ENCODE peak calls at places on chromosomes 16 and 17, in six cellular contexts. C is kidney, I is tibial artery, G is H1, P is neural progenitor cell, N is mammary epithelial cell. D is an unnamed sample.
A peak's percentile ranks its signal among the peaks of the same experiment; 100 is the strongest.

GRCh38 chr17:5877948-5878347 is 192.2 kb upstream of the WSCD1 start:
- DNase-seq in C (no peak), I (peak; percentile 53), G (no peak), P (no peak), N (no peak), D (no peak)

GRCh38 chr16:29877266-29877961 is 14.4 kb upstream of the CDIPT start:
- DNase-seq in C (no peak), I (no peak), G (peak; percentile 99), P (peak; percentile 97), N (peak; percentile 41), D (peak; percentile 80)

GRCh38 chr17:14301761-14302401 is 1.0 kb downstream of the HS3ST3B1 start:
- DNase-seq in C (peak; percentile 79), I (no peak), G (no peak), P (peak; percentile 48), N (peak; percentile 58), D (peak; percentile 37)

GRCh38 chr17:71052971-71053370 is 883.6 kb downstream of the KCNJ2 start:
- DNase-seq in C (no peak), I (no peak), G (no peak), P (no peak), N (no peak), D (no peak)

GRCh38 chr16:79790854-79791253 is 190.3 kb upstream of the MAF start:
- DNase-seq in C (no peak), I (no peak), G (no peak), P (no peak), N (no peak), D (no peak)

GRCh38 chr17:6677158-6677831 is 25.7 kb downstream of the C17orf100 start:
- DNase-seq in C (no peak), I (no peak), G (no peak), P (no peak), N (peak; percentile 71), D (peak; percentile 39)

GRCh38 chr17:7283471-7284216 is 2.1 kb downstream of the SLC2A4 start:
- DNase-seq in C (no peak), I (no peak), G (no peak), P (no peak), N (no peak), D (no peak)

GRCh38 chr16:84611041-84611440 is 6.8 kb downstream of the COTL1 start:
- DNase-seq in C (peak; percentile 21), I (no peak), G (no peak), P (no peak), N (no peak), D (no peak)

GRCh38 chr17:22703204-22703603 is 1010.9 kb downstream of the KCNJ18 start:
- DNase-seq in C (no peak), I (no peak), G (no peak), P (no peak), N (no peak), D (no peak)

GRCh38 chr16:23514381-23515152 is 4.3 kb upstream of the GGA2 start:
- DNase-seq in C (peak; percentile 17), I (no peak), G (no peak), P (no peak), N (no peak), D (no peak)

GRCh38 chr17:38947189-38947588 is 20.0 kb downstream of the FBXO47 start:
- DNase-seq in C (no peak), I (no peak), G (no peak), P (no peak), N (no peak), D (no peak)

GRCh38 chr16:4414187-4414909 is 2.0 kb downstream of the CORO7 start:
- DNase-seq in C (no peak), I (no peak), G (no peak), P (no peak), N (no peak), D (no peak)

GRCh38 chr17:8382052-8382879 is 727 bp downstream of the RPL26 start:
- DNase-seq in C (no peak), I (no peak), G (no peak), P (peak; percentile 31), N (peak; percentile 15), D (no peak)

GRCh38 chr16:65218348-65218747 is 96.5 kb upstream of the CDH11 start:
- DNase-seq in C (no peak), I (no peak), G (no peak), P (no peak), N (no peak), D (no peak)

GRCh38 chr17:40351185-40352043 is 13.1 kb downstream of the GJD3 start:
- DNase-seq in C (no peak), I (no peak), G (no peak), P (peak; percentile 53), N (no peak), D (no peak)
- H3K4me3 ChIP-seq in C (no peak overlapping the region), I (no peak overlapping the region), G (no peak overlapping the region), P (peak overlapping the region; percentile 22), N (no peak overlapping the region), D (no peak overlapping the region)

GRCh38 chr17:79301469-79301868 is 226.8 kb downstream of the ENGASE start:
- DNase-seq in C (no peak), I (no peak), G (no peak), P (no peak), N (no peak), D (no peak)
- TF ChIP-seq CTCF in C (no peak), I (no peak), G (peak; percentile 62), P (peak; percentile 38), N (no peak), D (no peak)

DNA sequence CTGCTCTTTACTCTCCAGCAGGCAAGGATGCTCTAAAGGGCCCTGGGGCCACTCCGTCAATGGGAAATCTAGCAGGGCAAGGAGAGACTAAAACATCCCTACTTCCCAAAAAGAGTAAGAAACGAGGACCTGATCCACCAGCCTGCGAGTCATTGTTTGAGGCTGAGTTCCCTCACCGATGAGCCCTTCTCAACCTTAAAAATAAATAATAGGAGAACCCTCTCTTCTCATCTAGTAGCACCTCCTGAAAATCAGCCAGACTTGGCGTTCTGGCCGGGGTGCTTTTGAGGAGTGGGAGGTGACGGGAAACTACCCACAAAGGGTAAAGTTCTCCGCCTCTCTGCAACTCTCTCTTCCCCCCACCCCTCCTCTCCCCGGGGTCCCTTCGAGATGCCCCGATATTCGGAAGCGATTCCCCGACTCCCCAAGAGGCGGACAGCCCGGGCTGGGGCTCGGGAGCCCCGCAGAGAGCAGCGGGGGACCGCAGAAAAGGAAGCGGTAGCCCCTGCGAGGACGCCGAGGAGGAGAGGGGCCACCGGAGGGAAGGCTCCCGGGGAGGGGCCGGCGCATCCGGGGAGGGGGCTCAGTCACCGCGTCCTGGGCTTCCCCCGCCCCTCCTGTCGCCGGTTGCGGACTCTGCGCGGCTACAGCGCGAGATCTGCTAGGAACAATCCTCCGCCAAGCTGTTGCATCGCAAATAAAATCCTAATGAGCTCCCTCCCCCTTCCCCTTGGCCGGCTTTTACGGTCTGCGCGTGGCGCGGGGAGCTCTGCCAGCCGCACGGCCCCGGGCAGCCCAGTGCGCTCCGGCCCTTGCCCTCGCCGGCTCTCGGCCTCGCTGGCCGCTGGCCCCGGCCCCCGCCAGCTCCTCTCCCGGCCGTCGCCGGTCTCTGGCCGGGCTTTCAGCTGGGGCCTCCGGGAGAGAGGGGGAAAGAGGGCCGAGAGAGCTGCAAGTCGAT is 1.3 kb downstream of the HOXB9 start:
- DNase-seq in C (peak; percentile 81), I (no peak), G (no peak), P (peak; percentile 65), N (no peak), D (no peak)
- H3K4me3 ChIP-seq in C (peak overlapping the region; percentile 65), I (peak overlapping the region; percentile 27), G (peak overlapping the region; percentile 52), P (peak overlapping the region; percentile 7), N (peak overlapping the region; percentile 43), D (no peak overlapping the region)

DNA sequence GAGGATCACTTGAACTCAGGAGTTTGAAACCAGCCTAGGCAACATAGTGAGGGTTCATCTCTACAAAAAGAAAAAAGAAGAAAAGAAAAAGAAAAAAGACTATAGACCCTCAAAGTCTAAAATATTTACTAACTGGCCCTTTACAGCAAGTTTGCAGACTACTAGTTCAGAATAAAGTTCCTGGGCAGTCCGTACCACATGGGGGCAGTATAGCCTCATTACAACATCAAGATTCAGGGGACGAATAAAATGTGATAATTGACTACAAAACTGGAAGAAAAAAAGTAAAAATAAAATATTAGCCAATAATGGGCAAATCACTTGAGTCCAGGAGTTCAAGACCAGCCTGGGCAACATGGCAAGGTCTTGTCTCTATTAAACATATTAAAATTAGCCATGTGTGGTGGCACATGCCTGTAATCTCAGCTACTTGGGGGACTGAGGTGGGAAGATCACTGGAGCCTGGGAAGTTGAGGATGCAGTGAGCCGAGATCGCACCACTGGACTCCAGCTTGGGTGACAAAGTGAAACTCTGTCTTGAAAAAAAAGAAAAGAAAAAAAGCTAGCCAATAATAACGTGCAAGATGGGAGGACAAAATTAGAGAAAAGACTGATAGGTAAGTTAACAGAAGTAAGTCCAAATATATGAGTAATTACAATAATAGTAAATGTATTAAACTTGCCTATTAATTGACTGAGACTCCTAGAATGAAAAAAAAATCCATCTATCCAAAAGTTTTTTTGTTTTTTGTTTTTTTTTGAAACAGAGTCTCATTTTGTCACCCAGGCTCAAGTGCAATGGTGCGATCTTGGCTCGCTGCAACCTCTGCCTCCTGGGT is 129.4 kb upstream of the SEC14L1 start:
- DNase-seq in C (no peak), I (no peak), G (no peak), P (peak; percentile 61), N (peak; percentile 34), D (peak; percentile 53)
- TF ChIP-seq CTCF in C (peak; percentile 29), I (no peak), G (no peak), P (peak; percentile 88), N (peak; percentile 85), D (peak; percentile 66)

GRCh38 chr17:81285179-81285878 is 9.8 kb downstream of the SLC38A10 start:
- DNase-seq in C (peak; percentile 94), I (peak; percentile 73), G (no peak), P (peak; percentile 21), N (no peak), D (no peak)
- H3K4me3 ChIP-seq in C (peak overlapping the region; percentile 6), I (peak overlapping the region; percentile 38), G (no peak overlapping the region), P (no peak overlapping the region), N (no peak overlapping the region), D (no peak overlapping the region)

DNA sequence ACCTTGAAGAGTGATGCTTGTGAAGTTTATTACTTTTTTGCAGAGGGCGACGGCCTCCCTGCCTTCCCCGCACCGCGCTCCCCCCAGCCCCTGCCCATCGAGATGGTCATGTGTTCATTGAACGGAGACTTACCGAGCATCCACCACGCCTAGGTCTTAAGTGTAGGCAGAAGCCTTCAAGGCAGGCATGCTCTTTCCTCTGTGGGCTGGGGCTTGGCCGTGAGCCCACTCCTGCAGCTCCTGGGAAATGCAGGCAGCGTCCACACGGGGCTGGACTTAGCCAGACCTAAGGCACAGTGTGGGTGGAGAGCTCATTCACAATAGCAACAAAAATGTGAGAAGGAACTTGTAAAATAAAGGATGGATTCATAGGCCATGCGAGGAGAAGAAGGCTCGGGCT is 19.2 kb downstream of the RNF213 start:
- DNase-seq in C (peak; percentile 86), I (peak; percentile 62), G (no peak), P (no peak), N (peak; percentile 80), D (peak; percentile 56)
- TF ChIP-seq CTCF in C (no peak), I (no peak), G (no peak), P (no peak), N (no peak), D (peak; percentile 15)